ENCODE peak calls at places on chromosomes 11 and 22, in seven cellular contexts. Z, I, P, B, Q, D and G are unnamed samples. For H3K36me3, the result is how much of the 10 kb centered on the place peaks cover.

GRCh38 chr22:30717331-30717921 is 22.8 kb downstream of the OSBP2 start:
- DNase-seq in Z (no peak), P (no peak), B (no peak), D (no peak), I (peak), Q (no peak), G (no peak)

GRCh38 chr22:35459423-35459894 is 59.5 kb downstream of the MCM5 start:
- DNase-seq in I (no peak), D (no peak), Q (no peak), Z (no peak), P (no peak), B (no peak), G (no peak)

GRCh38 chr11:33476945-33477584 is 219.9 kb downstream of the HIPK3 start:
- DNase-seq in P (no peak), Z (no peak), Q (no peak), D (no peak), B (no peak), I (peak), G (no peak)

GRCh38 chr11:2810401-2811205 is 75.0 kb downstream of the CDKN1C start:
- DNase-seq in B (no peak), P (peak), I (peak), D (no peak), Z (no peak), Q (peak), G (no peak)

GRCh38 chr11:103624708-103625623 is 411.5 kb upstream of the DDI1 start:
- DNase-seq in B (no peak), Z (no peak), Q (no peak), D (no peak), I (peak), P (no peak), G (no peak)

GRCh38 chr11:23732026-23732425 is 764.8 kb upstream of the LUZP2 start:
- DNase-seq in B (no peak), D (no peak), Q (no peak), P (no peak), I (peak), Z (no peak), G (no peak)

GRCh38 chr11:67262731-67263675 is 3.3 kb upstream of the GRK2 start:
- DNase-seq in Z (peak), Q (peak), D (peak), I (peak), B (peak), P (peak), G (peak)

GRCh38 chr11:124746621-124747243 is 5.3 kb downstream of the VSIG2 start:
- DNase-seq in Q (peak), I (peak), Z (peak), D (peak), P (peak), B (peak), G (peak)

DNA sequence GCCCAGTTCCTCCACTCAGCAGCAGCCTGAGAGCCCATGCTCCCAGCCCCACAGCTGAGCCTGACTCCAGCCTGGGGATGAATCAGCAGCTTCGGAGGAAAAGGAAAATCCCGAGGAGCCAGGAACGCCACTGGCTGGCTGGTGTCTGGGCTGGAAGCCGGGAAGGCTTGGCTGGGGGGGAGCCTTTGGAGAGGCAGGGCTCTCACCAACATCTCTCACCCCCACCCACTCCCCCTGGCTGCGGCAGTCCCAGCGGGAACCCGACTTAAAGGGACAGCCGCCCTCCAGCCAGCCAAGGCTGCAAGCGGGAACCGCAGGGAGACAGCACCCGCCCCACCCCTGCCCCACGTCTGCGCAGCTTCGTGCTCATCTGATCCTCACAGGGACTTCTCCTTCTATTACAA is 28.4 kb downstream of the KIAA0930 start:
- DNase-seq in D (no peak), P (peak), I (peak), B (no peak), Z (no peak), Q (peak), G (peak)
- H3K36me3 ChIP-seq in D (under half), P (under half), I (under half), B (under half), Z (under half), Q (under half), G (under half)

GRCh38 chr22:18091916-18092526 is 14.2 kb downstream of the PEX26 start:
- DNase-seq in Z (peak), P (peak), D (peak), Q (peak), B (no peak), I (peak), G (no peak)

GRCh38 chr22:18091478-18091877 is 13.7 kb downstream of the PEX26 start:
- DNase-seq in I (no peak), Z (no peak), P (no peak), D (no peak), B (no peak), Q (no peak), G (no peak)

GRCh38 chr22:18085188-18085587 is 7.4 kb downstream of the PEX26 start:
- DNase-seq in D (no peak), B (no peak), Q (no peak), Z (no peak), I (peak), P (no peak), G (no peak)

GRCh38 chr22:18090286-18090685 is 12.5 kb downstream of the PEX26 start:
- DNase-seq in Z (no peak), Q (no peak), P (no peak), D (no peak), B (no peak), I (no peak), G (no peak)

DNA sequence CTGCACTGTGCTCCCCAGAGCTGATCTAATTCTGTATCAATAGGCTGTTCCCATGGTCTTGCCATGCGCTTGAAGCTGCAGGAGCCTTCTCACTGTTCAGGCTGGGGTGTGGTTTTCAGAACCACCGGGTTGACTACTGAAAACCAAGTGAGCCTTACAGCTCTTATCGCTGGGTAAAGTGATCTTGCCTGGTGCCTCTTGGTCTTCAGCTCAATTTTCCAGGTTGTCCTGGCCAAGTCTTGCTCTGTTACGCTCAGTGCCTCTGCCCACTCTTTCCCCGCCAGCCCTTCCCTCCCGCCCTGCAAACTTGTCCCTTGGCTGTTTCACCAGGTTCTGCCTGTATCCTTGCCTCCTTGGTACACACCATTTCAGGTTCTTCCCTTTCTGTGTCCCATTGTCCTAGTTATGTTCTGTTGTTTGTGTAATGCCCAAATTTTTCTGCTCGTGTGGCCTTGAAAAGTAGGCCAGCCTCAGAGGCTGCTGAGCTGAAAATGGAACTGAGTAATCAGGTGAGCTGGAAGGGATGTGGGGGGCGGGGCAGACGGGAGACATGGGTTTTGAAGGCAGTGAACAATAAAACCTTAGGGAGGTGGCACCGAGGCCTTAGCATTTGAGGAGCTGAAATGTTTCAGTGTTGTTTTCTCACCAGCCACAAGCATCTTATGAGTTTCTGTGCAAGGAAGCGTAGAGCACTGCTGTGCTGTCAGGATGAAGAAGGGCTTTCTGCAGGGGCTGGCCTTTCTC is 11.2 kb downstream of the PEX26 start:
- DNase-seq in B (no peak), I (no peak), P (no peak), Q (no peak), Z (no peak), D (peak), G (no peak)
- H3K36me3 ChIP-seq in B (half or more), I (under half), P (under half), Q (under half), Z (under half), D (under half), G (under half)

GRCh38 chr22:29668681-29669080 is 51.1 kb upstream of the CABP7 start:
- DNase-seq in B (no peak), Z (no peak), Q (no peak), I (no peak), P (no peak), D (no peak), G (no peak)
- H3K36me3 ChIP-seq in B (half or more), Z (under half), Q (under half), I (half or more), P (under half), D (under half), G (under half)

DNA sequence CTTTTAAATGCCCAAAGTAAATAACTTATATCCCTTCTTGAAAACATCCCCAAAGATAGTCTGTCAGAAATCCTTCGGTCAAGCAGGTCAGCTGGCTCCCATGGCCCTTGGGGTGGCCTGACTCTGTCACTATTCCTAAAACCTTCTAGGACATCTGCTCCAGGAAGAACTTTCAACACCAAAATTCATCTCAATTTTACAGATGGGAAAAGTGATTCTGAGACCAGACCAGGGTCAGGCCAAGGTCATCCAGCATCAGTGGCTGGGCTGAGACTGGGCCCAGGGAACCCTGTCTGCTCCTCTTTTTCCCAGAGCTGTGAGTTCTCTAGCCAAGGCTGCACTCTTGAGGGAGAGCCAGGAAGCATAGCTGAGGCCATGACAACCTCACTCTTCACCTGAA is 16.6 kb upstream of the PRG2 start:
- DNase-seq in P (no peak), D (no peak), I (no peak), B (no peak), Q (no peak), Z (no peak), G (no peak)
- H3K36me3 ChIP-seq in P (under half), D (under half), I (under half), B (half or more), Q (under half), Z (under half), G (under half)

GRCh38 chr11:10493041-10493663 is 38.1 kb downstream of the AMPD3 start:
- DNase-seq in P (peak), B (no peak), D (no peak), Z (no peak), Q (no peak), I (no peak), G (peak)
- H3K36me3 ChIP-seq in P (under half), B (half or more), D (under half), Z (under half), Q (under half), I (under half), G (under half)